ENCODE peak calls at places on chromosomes 2 and 18, in seven cellular contexts. One of them, this sample, is unnamed.

GRCh38 chr2:99481941-99482340 is 7.9 kb downstream of the REV1 start:
- DNase-seq in kidney epithelial cell: no peak
- DNase-seq in CD8-positive, alpha-beta memory T cell: no peak
- DNase-seq in SK-N-SH: no peak
- DNase-seq in colonic mucosa: no peak
- DNase-seq in SK-N-MC: no peak
- DNase-seq in effector memory CD4-positive, alpha-beta T cell: no peak
- DNase-seq in this sample: no peak

GRCh38 chr2:150698016-150698661 is 210.7 kb upstream of the RND3 start:
- DNase-seq in SK-N-SH: no peak
- DNase-seq in CD8-positive, alpha-beta memory T cell: no peak
- DNase-seq in colonic mucosa: no peak
- DNase-seq in effector memory CD4-positive, alpha-beta T cell: no peak
- DNase-seq in SK-N-MC: peak; percentile 35
- DNase-seq in kidney epithelial cell: no peak
- DNase-seq in this sample: no peak

GRCh38 chr18:46196627-46197243 is 92.5 kb downstream of the HAUS1 start:
- DNase-seq in SK-N-SH: no peak
- DNase-seq in kidney epithelial cell: no peak
- DNase-seq in CD8-positive, alpha-beta memory T cell: no peak
- DNase-seq in SK-N-MC: no peak
- DNase-seq in effector memory CD4-positive, alpha-beta T cell: no peak
- DNase-seq in colonic mucosa: no peak
- DNase-seq in this sample: no peak

GRCh38 chr18:68397241-68398035 is 317.5 kb downstream of the TMX3 start:
- DNase-seq in CD8-positive, alpha-beta memory T cell: no peak
- DNase-seq in kidney epithelial cell: no peak
- DNase-seq in effector memory CD4-positive, alpha-beta T cell: no peak
- DNase-seq in SK-N-MC: no peak
- DNase-seq in colonic mucosa: no peak
- DNase-seq in SK-N-SH: no peak
- DNase-seq in this sample: no peak

GRCh38 chr2:95667480-95667879 is 75.7 kb downstream of the TRIM43 start:
- DNase-seq in kidney epithelial cell: no peak
- DNase-seq in SK-N-SH: no peak
- DNase-seq in SK-N-MC: no peak
- DNase-seq in CD8-positive, alpha-beta memory T cell: no peak
- DNase-seq in colonic mucosa: no peak
- DNase-seq in effector memory CD4-positive, alpha-beta T cell: no peak
- DNase-seq in this sample: no peak

GRCh38 chr2:139365189-139365588 is 585.0 kb upstream of the NXPH2 start:
- DNase-seq in effector memory CD4-positive, alpha-beta T cell: no peak
- DNase-seq in CD8-positive, alpha-beta memory T cell: no peak
- DNase-seq in colonic mucosa: no peak
- DNase-seq in kidney epithelial cell: no peak
- DNase-seq in SK-N-SH: no peak
- DNase-seq in SK-N-MC: no peak
- DNase-seq in this sample: no peak

GRCh38 chr2:223576873-223577272 is 25.3 kb downstream of the SCG2 start:
- DNase-seq in SK-N-SH: no peak
- DNase-seq in SK-N-MC: no peak
- DNase-seq in CD8-positive, alpha-beta memory T cell: no peak
- DNase-seq in colonic mucosa: no peak
- DNase-seq in effector memory CD4-positive, alpha-beta T cell: no peak
- DNase-seq in kidney epithelial cell: no peak
- DNase-seq in this sample: no peak

GRCh38 chr2:224395646-224396390 is 6.1 kb downstream of the FAM124B start:
- DNase-seq in SK-N-MC: no peak
- DNase-seq in SK-N-SH: no peak
- DNase-seq in kidney epithelial cell: no peak
- DNase-seq in colonic mucosa: no peak
- DNase-seq in CD8-positive, alpha-beta memory T cell: no peak
- DNase-seq in effector memory CD4-positive, alpha-beta T cell: no peak
- DNase-seq in this sample: no peak

GRCh38 chr2:3532941-3533340 is 13.6 kb upstream of the ADI1 start:
- DNase-seq in colonic mucosa: no peak
- DNase-seq in SK-N-MC: no peak
- DNase-seq in kidney epithelial cell: no peak
- DNase-seq in SK-N-SH: no peak
- DNase-seq in CD8-positive, alpha-beta memory T cell: no peak
- DNase-seq in effector memory CD4-positive, alpha-beta T cell: no peak
- DNase-seq in this sample: no peak

GRCh38 chr2:242001853-242002252 is 132.3 kb downstream of the RTP5 start:
- DNase-seq in colonic mucosa: no peak
- DNase-seq in SK-N-MC: no peak
- DNase-seq in SK-N-SH: no peak
- DNase-seq in kidney epithelial cell: no peak
- DNase-seq in effector memory CD4-positive, alpha-beta T cell: no peak
- DNase-seq in CD8-positive, alpha-beta memory T cell: no peak
- DNase-seq in this sample: no peak

GRCh38 chr2:10120938-10121574 is 1.5 kb upstream of the RRM2 start:
- DNase-seq in effector memory CD4-positive, alpha-beta T cell: no peak
- DNase-seq in SK-N-SH: no peak
- DNase-seq in CD8-positive, alpha-beta memory T cell: no peak
- DNase-seq in colonic mucosa: peak; percentile 55
- DNase-seq in kidney epithelial cell: no peak
- DNase-seq in SK-N-MC: no peak
- DNase-seq in this sample: no peak

GRCh38 chr2:41020318-41020717 is 568.4 kb upstream of the SLC8A1 start:
- DNase-seq in effector memory CD4-positive, alpha-beta T cell: no peak
- DNase-seq in colonic mucosa: no peak
- DNase-seq in CD8-positive, alpha-beta memory T cell: no peak
- DNase-seq in kidney epithelial cell: no peak
- DNase-seq in SK-N-MC: no peak
- DNase-seq in SK-N-SH: no peak
- DNase-seq in this sample: no peak

GRCh38 chr18:76346490-76347130 is 148.4 kb downstream of the ZNF516 start:
- DNase-seq in CD8-positive, alpha-beta memory T cell: no peak
- DNase-seq in kidney epithelial cell: no peak
- DNase-seq in colonic mucosa: no peak
- DNase-seq in SK-N-MC: no peak
- DNase-seq in SK-N-SH: no peak
- DNase-seq in effector memory CD4-positive, alpha-beta T cell: no peak
- DNase-seq in this sample: no peak
- H3K4me3 ChIP-seq in CD8-positive, alpha-beta memory T cell: no peak overlapping the region
- H3K4me3 ChIP-seq in kidney epithelial cell: no peak overlapping the region
- H3K4me3 ChIP-seq in colonic mucosa: no peak overlapping the region
- H3K4me3 ChIP-seq in SK-N-MC: no peak overlapping the region
- H3K4me3 ChIP-seq in SK-N-SH: no peak overlapping the region
- H3K4me3 ChIP-seq in effector memory CD4-positive, alpha-beta T cell: no peak overlapping the region
- H3K4me3 ChIP-seq in this sample: no peak overlapping the region

GRCh38 chr2:112783187-112783721 is 1.0 kb downstream of the IL1A start:
- DNase-seq in SK-N-SH: no peak
- DNase-seq in effector memory CD4-positive, alpha-beta T cell: no peak
- DNase-seq in CD8-positive, alpha-beta memory T cell: no peak
- DNase-seq in SK-N-MC: no peak
- DNase-seq in kidney epithelial cell: no peak
- DNase-seq in colonic mucosa: no peak
- DNase-seq in this sample: no peak

GRCh38 chr2:112782234-112782799 is 2.0 kb downstream of the IL1A start:
- DNase-seq in kidney epithelial cell: no peak
- DNase-seq in SK-N-MC: no peak
- DNase-seq in colonic mucosa: no peak
- DNase-seq in effector memory CD4-positive, alpha-beta T cell: no peak
- DNase-seq in CD8-positive, alpha-beta memory T cell: no peak
- DNase-seq in SK-N-SH: no peak
- DNase-seq in this sample: no peak

GRCh38 chr2:112787294-112787693 is 3.0 kb upstream of the IL1A start:
- DNase-seq in SK-N-MC: no peak
- DNase-seq in SK-N-SH: no peak
- DNase-seq in kidney epithelial cell: no peak
- DNase-seq in effector memory CD4-positive, alpha-beta T cell: no peak
- DNase-seq in colonic mucosa: no peak
- DNase-seq in CD8-positive, alpha-beta memory T cell: no peak
- DNase-seq in this sample: no peak

GRCh38 chr2:112787729-112788401 is 3.6 kb upstream of the IL1A start:
- DNase-seq in SK-N-MC: no peak
- DNase-seq in effector memory CD4-positive, alpha-beta T cell: no peak
- DNase-seq in CD8-positive, alpha-beta memory T cell: no peak
- DNase-seq in colonic mucosa: no peak
- DNase-seq in kidney epithelial cell: no peak
- DNase-seq in SK-N-SH: no peak
- DNase-seq in this sample: no peak

DNA sequence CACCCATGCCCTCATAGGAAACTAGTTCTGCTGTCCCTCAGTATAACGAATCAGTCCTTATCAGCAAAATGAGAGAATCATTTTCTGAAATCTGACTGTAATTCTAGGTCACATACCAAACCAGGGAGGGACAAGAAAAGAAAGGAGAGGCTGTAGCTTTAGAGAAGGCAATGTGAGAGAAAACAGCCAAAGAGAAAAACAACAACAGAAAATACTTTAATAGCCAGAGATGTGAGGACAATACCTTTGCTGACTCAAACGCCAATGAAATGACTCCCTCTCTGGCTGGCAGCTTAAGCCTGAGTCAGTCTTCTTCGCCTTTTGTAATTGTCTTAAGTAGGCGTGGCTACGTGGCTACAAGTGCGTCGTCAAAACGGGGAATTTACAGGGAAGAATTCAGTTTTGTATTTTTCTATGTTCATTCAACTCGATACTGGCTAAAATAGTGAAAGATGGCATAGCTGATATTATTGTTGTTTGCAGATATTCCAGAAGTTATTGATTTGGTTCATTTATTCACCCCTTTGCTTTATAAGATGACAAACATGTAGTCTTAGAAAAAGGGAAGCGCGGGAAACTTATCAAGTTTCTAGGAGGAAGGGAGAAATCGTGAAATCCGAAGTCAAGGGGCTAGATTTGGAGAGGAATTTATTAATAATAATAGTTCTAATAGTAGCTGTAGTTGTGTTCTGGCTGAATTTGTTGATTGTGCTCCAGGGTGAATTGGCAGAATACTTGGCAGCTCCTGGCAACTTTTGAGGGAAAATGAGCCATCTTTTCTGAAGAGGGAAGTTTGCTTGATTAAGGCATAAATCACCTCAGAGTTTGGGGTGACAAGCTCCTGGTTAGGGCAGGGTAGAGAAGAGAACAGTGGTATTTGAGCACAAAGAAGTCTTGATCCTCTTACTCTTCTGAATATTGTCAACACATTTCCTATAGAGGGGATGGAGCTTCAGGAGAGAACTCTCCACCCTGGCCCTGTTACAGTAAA is at the start of gene IL1A:
- DNase-seq in CD8-positive, alpha-beta memory T cell: no peak
- DNase-seq in effector memory CD4-positive, alpha-beta T cell: no peak
- DNase-seq in colonic mucosa: peak; percentile 30
- DNase-seq in kidney epithelial cell: no peak
- DNase-seq in SK-N-MC: no peak
- DNase-seq in SK-N-SH: no peak
- DNase-seq in this sample: no peak
- H3K4me3 ChIP-seq in CD8-positive, alpha-beta memory T cell: no peak within 1 kb of the TSS
- H3K4me3 ChIP-seq in effector memory CD4-positive, alpha-beta T cell: no peak within 1 kb of the TSS
- H3K4me3 ChIP-seq in colonic mucosa: no peak within 1 kb of the TSS
- H3K4me3 ChIP-seq in kidney epithelial cell: no peak within 1 kb of the TSS
- H3K4me3 ChIP-seq in SK-N-MC: no peak within 1 kb of the TSS
- H3K4me3 ChIP-seq in SK-N-SH: no peak within 1 kb of the TSS
- H3K4me3 ChIP-seq in this sample: no peak within 1 kb of the TSS

GRCh38 chr18:63137999-63138448 is 181.5 kb downstream of the BCL2 start:
- DNase-seq in SK-N-MC: no peak
- DNase-seq in SK-N-SH: no peak
- DNase-seq in CD8-positive, alpha-beta memory T cell: peak; percentile 58
- DNase-seq in effector memory CD4-positive, alpha-beta T cell: peak; percentile 39
- DNase-seq in colonic mucosa: no peak
- DNase-seq in kidney epithelial cell: no peak
- DNase-seq in this sample: peak; percentile 88
- H3K4me3 ChIP-seq in SK-N-MC: peak overlapping the region; percentile 70
- H3K4me3 ChIP-seq in SK-N-SH: no peak overlapping the region
- H3K4me3 ChIP-seq in CD8-positive, alpha-beta memory T cell: peak overlapping the region; percentile 42
- H3K4me3 ChIP-seq in effector memory CD4-positive, alpha-beta T cell: peak overlapping the region; percentile 27
- H3K4me3 ChIP-seq in colonic mucosa: peak overlapping the region; percentile 1
- H3K4me3 ChIP-seq in kidney epithelial cell: no peak overlapping the region
- H3K4me3 ChIP-seq in this sample: peak overlapping the region; percentile 43

DNA sequence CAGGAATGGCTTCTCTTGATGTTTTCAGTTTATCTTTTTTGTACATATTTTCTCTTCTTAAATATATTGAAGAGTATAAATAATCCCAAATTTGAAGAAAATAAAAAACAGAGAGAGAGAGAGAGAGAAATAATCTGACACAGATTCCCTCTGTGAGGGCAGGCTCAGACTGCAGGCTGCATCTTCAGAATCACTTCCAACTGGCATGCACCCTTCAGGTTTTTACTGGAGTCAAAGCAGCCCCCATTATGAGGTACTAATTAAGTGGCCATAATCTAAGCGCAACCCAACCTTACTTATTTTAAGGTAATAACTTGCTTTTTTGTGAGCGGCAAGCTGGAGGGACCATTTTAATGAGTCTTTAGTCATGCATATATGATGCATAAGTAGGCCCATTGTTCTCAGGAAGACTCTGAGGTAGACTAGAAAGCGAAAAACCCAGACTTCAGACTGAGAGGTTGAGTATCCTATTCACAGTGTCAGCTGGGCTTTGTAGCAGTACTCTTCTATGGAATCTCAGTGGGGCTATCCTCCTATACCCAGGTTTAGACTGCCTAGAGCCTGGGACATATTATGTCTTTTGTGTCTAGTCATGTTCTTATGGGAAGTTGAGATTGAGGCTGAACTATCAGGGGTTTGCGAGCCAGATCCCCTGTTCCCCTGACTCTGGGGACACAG is 167.4 kb downstream of the SP3 start:
- DNase-seq in kidney epithelial cell: no peak
- DNase-seq in SK-N-MC: no peak
- DNase-seq in effector memory CD4-positive, alpha-beta T cell: no peak
- DNase-seq in CD8-positive, alpha-beta memory T cell: no peak
- DNase-seq in colonic mucosa: no peak
- DNase-seq in SK-N-SH: no peak
- DNase-seq in this sample: no peak
- H3K4me3 ChIP-seq in kidney epithelial cell: no peak overlapping the region
- H3K4me3 ChIP-seq in SK-N-MC: no peak overlapping the region
- H3K4me3 ChIP-seq in effector memory CD4-positive, alpha-beta T cell: no peak overlapping the region
- H3K4me3 ChIP-seq in CD8-positive, alpha-beta memory T cell: no peak overlapping the region
- H3K4me3 ChIP-seq in colonic mucosa: no peak overlapping the region
- H3K4me3 ChIP-seq in SK-N-SH: no peak overlapping the region
- H3K4me3 ChIP-seq in this sample: no peak overlapping the region